ENCODE peak calls at places on chromosomes 11 and 22, in ten cellular contexts. I is MCF 10A, N is spleen, B is coronary artery, S is upper lobe of right lung, G is HCT116, U is AG04450, K is D721Med, Z is foreskin fibroblast, M is brain microvascular endothelial cell. F is an unnamed sample.

GRCh38 chr22:45164217-45165123 is 745 bp downstream of the NUP50 start:
- DNase-seq in B (no peak), S (peak), U (no peak), M (no peak), I (no peak), G (no peak), K (no peak), N (peak), Z (no peak), F (no peak)

GRCh38 chr11:68643576-68643975 is 40.8 kb upstream of the GAL start:
- DNase-seq in G (peak), K (no peak), S (no peak), U (no peak), Z (peak), I (no peak), M (peak), N (no peak), B (no peak), F (no peak)

GRCh38 chr11:134068829-134069425 is at the start of gene JAM3:
- DNase-seq in G (no peak), N (peak), S (peak), I (no peak), B (peak), Z (peak), K (peak), M (peak), U (peak), F (peak)

GRCh38 chr11:9726313-9727022 is 62.6 kb downstream of the SWAP70 start:
- DNase-seq in M (peak), N (no peak), K (no peak), U (peak), S (no peak), Z (peak), B (no peak), I (peak), G (peak), F (no peak)

GRCh38 chr11:81203876-81204275 is 1529.8 kb downstream of the FAM181B start:
- DNase-seq in M (peak), B (no peak), N (no peak), U (no peak), G (no peak), I (no peak), Z (no peak), S (no peak), K (no peak), F (no peak)

GRCh38 chr11:58561394-58562102 is 14.1 kb downstream of the LPXN start:
- DNase-seq in S (no peak), G (no peak), B (no peak), K (no peak), M (no peak), I (no peak), Z (no peak), N (no peak), U (no peak), F (no peak)

GRCh38 chr22:23315341-23315917 is 135.1 kb downstream of the BCR start:
- DNase-seq in I (peak), M (peak), U (no peak), G (peak), Z (peak), B (no peak), N (peak), K (peak), S (peak), F (peak)

GRCh38 chr22:19705181-19705934 is 8.9 kb upstream of the SEPTIN5 start:
- DNase-seq in B (no peak), M (no peak), G (no peak), I (no peak), U (no peak), N (peak), Z (no peak), K (no peak), S (peak), F (no peak)

GRCh38 chr22:49295465-49295743 is 532.3 kb downstream of the BRD1 start:
- DNase-seq in U (no peak), N (peak), M (no peak), S (no peak), Z (no peak), B (peak), K (no peak), I (no peak), G (no peak), F (no peak)

GRCh38 chr11:87128372-87128771 is 90.6 kb downstream of the TMEM135 start:
- DNase-seq in B (no peak), M (no peak), Z (no peak), I (no peak), U (no peak), G (no peak), N (no peak), S (no peak), K (no peak), F (no peak)

GRCh38 chr22:46931881-46932280 is 169.4 kb downstream of the TBC1D22A start:
- DNase-seq in Z (no peak), U (no peak), I (peak), B (no peak), M (peak), N (no peak), S (no peak), K (no peak), G (no peak), F (no peak)

GRCh38 chr22:49464024-49464423 is 363.6 kb downstream of the BRD1 start:
- DNase-seq in I (no peak), N (no peak), S (no peak), U (no peak), K (no peak), Z (no peak), M (no peak), B (no peak), G (no peak), F (no peak)

GRCh38 chr11:89487016-89487415 is 4.2 kb downstream of the NOX4 start:
- DNase-seq in K (no peak), U (no peak), G (no peak), B (no peak), S (no peak), N (no peak), I (no peak), Z (peak), M (no peak), F (no peak)

GRCh38 chr11:62599909-62600308 is 1.8 kb downstream of the MTA2 start:
- DNase-seq in N (no peak), G (no peak), K (no peak), S (no peak), U (no peak), Z (no peak), B (no peak), I (peak), M (no peak), F (no peak)

GRCh38 chr11:59710136-59710847 is 3.4 kb downstream of the OR10V1 start:
- DNase-seq in Z (no peak), M (no peak), S (no peak), N (no peak), U (no peak), B (no peak), I (no peak), G (no peak), K (no peak), F (no peak)

GRCh38 chr11:123055132-123055924 is 6.6 kb downstream of the HSPA8 start:
- DNase-seq in M (no peak), U (no peak), N (no peak), K (no peak), Z (no peak), G (no peak), I (peak), B (no peak), S (no peak), F (no peak)

GRCh38 chr11:94525933-94526332 is 13.7 kb downstream of the C11orf97 start:
- DNase-seq in S (peak), K (no peak), U (no peak), G (no peak), M (peak), Z (peak), N (peak), B (no peak), I (peak), F (no peak)

GRCh38 chr11:123166095-123166559 is 28.9 kb downstream of the CLMP start:
- DNase-seq in B (no peak), K (no peak), Z (no peak), U (peak), I (peak), S (peak), N (no peak), G (no peak), M (peak), F (no peak)

GRCh38 chr11:67441731-67442401 is 1.4 kb downstream of the CORO1B start:
- DNase-seq in I (no peak), S (no peak), M (no peak), G (no peak), K (no peak), Z (no peak), N (peak), U (no peak), B (no peak), F (peak)

GRCh38 chr11:99505319-99505718 is 484.6 kb downstream of the CNTN5 start:
- DNase-seq in K (no peak), B (no peak), S (no peak), Z (no peak), G (no peak), I (no peak), M (peak), U (peak), N (no peak), F (no peak)

GRCh38 chr11:99452076-99452475 is 431.3 kb downstream of the CNTN5 start:
- DNase-seq in K (no peak), U (no peak), G (no peak), M (no peak), S (no peak), B (no peak), N (no peak), Z (no peak), I (no peak), F (no peak)

GRCh38 chr11:35491231-35491871 is 34.1 kb downstream of the PAMR1 start:
- DNase-seq in Z (peak), N (no peak), B (no peak), I (no peak), S (no peak), K (no peak), M (peak), U (peak), G (no peak), F (no peak)

GRCh38 chr11:110968348-110969062 is 256.3 kb upstream of the ARHGAP20 start:
- DNase-seq in S (no peak), I (no peak), Z (peak), M (no peak), K (no peak), U (no peak), G (no peak), N (no peak), B (no peak), F (no peak)

GRCh38 chr22:23836281-23836680 is 2.5 kb downstream of the DERL3 start:
- DNase-seq in S (no peak), K (no peak), Z (no peak), G (no peak), N (peak), U (no peak), B (no peak), M (no peak), I (no peak), F (no peak)

GRCh38 chr11:10311802-10312201 is 6.9 kb downstream of the ADM start:
- DNase-seq in U (no peak), I (no peak), S (no peak), B (no peak), N (no peak), G (no peak), M (no peak), K (no peak), Z (no peak), F (no peak)

GRCh38 chr11:119101367-119101758 is 290 bp downstream of the DPAGT1 start:
- DNase-seq in B (peak), S (no peak), I (peak), Z (no peak), K (no peak), M (peak), U (no peak), G (no peak), N (no peak), F (no peak)

GRCh38 chr11:124633355-124633754 is 10.7 kb downstream of the TBRG1 start:
- DNase-seq in S (no peak), U (no peak), B (no peak), Z (no peak), K (no peak), I (peak), N (no peak), G (no peak), M (peak), F (no peak)

DNA sequence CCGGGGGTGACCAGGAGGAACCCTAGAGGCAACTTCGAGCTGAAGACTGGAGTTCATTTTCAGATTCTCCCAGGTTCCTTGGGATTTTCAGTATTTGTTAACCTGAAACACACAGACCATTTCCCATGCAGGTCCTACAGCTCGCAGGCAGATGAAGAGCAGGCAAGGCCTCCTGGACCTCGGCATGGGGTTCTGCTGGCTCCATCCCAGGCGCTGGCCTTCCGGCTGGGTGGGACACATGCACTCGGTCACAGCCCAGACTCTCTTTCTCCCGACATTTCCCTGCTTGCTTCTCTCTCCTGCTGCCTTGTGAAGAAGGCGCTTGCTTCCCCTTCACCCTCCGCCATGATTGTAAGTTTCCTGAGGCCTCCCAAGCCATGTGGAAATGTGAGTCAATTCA is 15.4 kb upstream of the TTLL12 start:
- DNase-seq in G (no peak), Z (no peak), S (no peak), I (no peak), B (no peak), K (no peak), N (no peak), U (no peak), M (no peak), F (no peak)
- TF ChIP-seq CTCF in G (no peak), Z (no peak), S (no peak), I (no peak), B (no peak), K (no peak), N (no peak), U (no peak), M (no peak), F (no peak)

GRCh38 chr22:27647540-27647939 is 154.0 kb downstream of the MN1 start:
- DNase-seq in K (no peak), N (peak), B (no peak), I (no peak), S (no peak), Z (no peak), U (no peak), G (no peak), M (no peak), F (no peak)
- TF ChIP-seq CTCF in K (no peak), N (no peak), B (no peak), I (no peak), S (no peak), Z (no peak), U (no peak), G (no peak), M (no peak), F (no peak)

GRCh38 chr11:76918941-76919386 is 58.2 kb downstream of the ACER3 start:
- DNase-seq in S (no peak), B (no peak), N (no peak), G (peak), U (peak), Z (peak), K (no peak), M (peak), I (peak), F (no peak)
- TF ChIP-seq CTCF in S (peak), B (peak), N (peak), G (peak), U (peak), Z (peak), K (peak), M (peak), I (peak), F (peak)

DNA sequence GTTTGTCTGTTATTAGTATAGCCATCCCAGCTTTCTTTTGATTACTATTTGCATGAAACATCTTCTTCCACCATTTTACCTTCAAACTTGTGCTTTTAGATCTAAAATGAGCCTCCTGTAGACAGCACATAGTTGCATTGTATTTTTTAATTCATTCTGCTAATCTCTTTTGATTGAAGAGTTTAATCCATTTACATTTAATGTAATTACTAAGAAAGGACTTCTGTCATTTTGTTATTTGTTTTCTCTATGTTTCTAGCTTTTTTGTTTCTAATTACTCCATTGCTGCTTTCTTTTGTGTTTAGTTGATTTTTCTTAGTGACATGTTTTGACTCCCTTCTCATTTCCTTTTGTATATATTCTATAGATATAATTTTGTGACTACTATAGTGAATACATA is 43.7 kb upstream of the ZBTB44 start:
- DNase-seq in M (no peak), K (no peak), G (no peak), Z (no peak), S (no peak), U (no peak), B (no peak), N (no peak), I (no peak), F (no peak)
- TF ChIP-seq CTCF in M (no peak), K (no peak), G (no peak), Z (no peak), S (no peak), U (no peak), B (no peak), N (no peak), I (no peak), F (no peak)

F was measured in activated B cell treated with CpG ODN at 0.5 μM for 24 hours.